ENCODE peak calls at places on chromosomes 12 and 14, in nine cellular contexts. Q, A, X, L, O, Y, E, F and I are unnamed samples.
A peak's percentile ranks its signal among the peaks of the same experiment; 100 is the strongest.

GRCh38 chr14:85243306-85243705 is 286.6 kb upstream of the FLRT2 start:
- DNase-seq in Q (no peak), A (no peak), X (no peak), L (no peak), O (no peak), Y (no peak), E (no peak), F (no peak), I (no peak)

GRCh38 chr12:57726151-57726883 is 12.2 kb downstream of the AGAP2 start:
- DNase-seq in Q (peak; percentile 59), A (peak; percentile 57), X (peak; percentile 83), L (peak; percentile 73), O (no peak), Y (peak; percentile 97), E (no peak), F (peak; percentile 51), I (peak; percentile 40)

GRCh38 chr12:106741247-106741646 is 33.2 kb upstream of the RIC8B start:
- DNase-seq in Q (no peak), A (no peak), X (no peak), L (no peak), O (no peak), Y (no peak), E (no peak), F (no peak), I (no peak)

GRCh38 chr14:60968099-60968498 is 12.8 kb downstream of the TRMT5 start:
- DNase-seq in Q (no peak), A (no peak), X (no peak), L (no peak), O (no peak), Y (no peak), E (no peak), F (no peak), I (no peak)

GRCh38 chr12:124685689-124685993 is 118.2 kb upstream of the NCOR2 start:
- DNase-seq in Q (no peak), A (no peak), X (no peak), L (no peak), O (no peak), Y (no peak), E (no peak), F (no peak), I (no peak)

GRCh38 chr14:104370256-104370870 is 209.2 kb upstream of the C14orf180 start:
- DNase-seq in Q (no peak), A (no peak), X (no peak), L (no peak), O (no peak), Y (no peak), E (no peak), F (no peak), I (no peak)

GRCh38 chr14:63938198-63939005 is 85.6 kb downstream of the SYNE2 start:
- DNase-seq in Q (peak; percentile 67), A (no peak), X (no peak), L (no peak), O (no peak), Y (no peak), E (no peak), F (no peak), I (no peak)

GRCh38 chr12:38911611-38912010 is 6.2 kb upstream of the CPNE8 start:
- DNase-seq in Q (no peak), A (no peak), X (no peak), L (no peak), O (no peak), Y (no peak), E (no peak), F (no peak), I (no peak)

GRCh38 chr12:64946132-64946829 is 121.8 kb downstream of the TBC1D30 start:
- DNase-seq in Q (no peak), A (no peak), X (no peak), L (peak; percentile 63), O (no peak), Y (no peak), E (no peak), F (no peak), I (no peak)

GRCh38 chr14:91114079-91115065 is 499 bp downstream of the DGLUCY start:
- DNase-seq in Q (peak; percentile 88), A (peak; percentile 72), X (peak; percentile 64), L (no peak), O (peak; percentile 76), Y (peak; percentile 66), E (peak; percentile 43), F (peak; percentile 78), I (peak; percentile 80)

GRCh38 chr14:99512571-99513182 is 31.5 kb downstream of the CCNK start:
- DNase-seq in Q (peak; percentile 41), A (no peak), X (no peak), L (no peak), O (no peak), Y (no peak), E (no peak), F (no peak), I (no peak)

GRCh38 chr12:44285321-44285720 is 449.4 kb downstream of the TMEM117 start:
- DNase-seq in Q (no peak), A (no peak), X (no peak), L (no peak), O (no peak), Y (no peak), E (no peak), F (no peak), I (no peak)

GRCh38 chr12:3199551-3200031 is 122.4 kb downstream of the TSPAN9 start:
- DNase-seq in Q (no peak), A (no peak), X (no peak), L (no peak), O (no peak), Y (peak; percentile 50), E (no peak), F (no peak), I (no peak)

GRCh38 chr14:93090826-93091583 is 24.7 kb downstream of the ITPK1 start:
- DNase-seq in Q (no peak), A (no peak), X (no peak), L (peak; percentile 53), O (no peak), Y (peak; percentile 51), E (no peak), F (no peak), I (no peak)

GRCh38 chr12:95116341-95116740 is 42.9 kb upstream of the NR2C1 start:
- DNase-seq in Q (no peak), A (no peak), X (no peak), L (no peak), O (no peak), Y (no peak), E (no peak), F (no peak), I (no peak)

GRCh38 chr12:40336573-40337199 is 111.9 kb downstream of the LRRK2 start:
- DNase-seq in Q (no peak), A (no peak), X (peak; percentile 18), L (no peak), O (no peak), Y (peak; percentile 54), E (no peak), F (no peak), I (no peak)